ENCODE peak calls at places on chromosomes 4 and X, in six cellular contexts. S, D, B, P, R and X are unnamed samples.

GRCh38 chr4:81215219-81215892 is at the start of gene PRKG2:
- DNase-seq in B (peak; percentile 25), D (no peak), P (peak; percentile 75), R (no peak), S (peak; percentile 1), X (peak; percentile 51)

GRCh38 chr4:23930750-23931488 is 41.1 kb upstream of the PPARGC1A start:
- DNase-seq in B (peak; percentile 17), S (peak; percentile 35), D (no peak), R (no peak), P (peak; percentile 80), X (peak; percentile 27)

GRCh38 chr4:164307262-164307661 is 446.7 kb upstream of the SMIM31 start:
- DNase-seq in B (no peak), D (no peak), S (no peak), P (no peak), R (no peak), X (no peak)

GRCh38 chr4:76546282-76547166 is 111.5 kb downstream of the SHROOM3 start:
- DNase-seq in B (peak; percentile 93), S (peak; percentile 93), R (peak; percentile 92), P (peak; percentile 82), D (no peak), X (no peak)

GRCh38 chr4:172323288-172323687 is 510.1 kb downstream of the GALNTL6 start:
- DNase-seq in S (no peak), R (no peak), D (no peak), B (no peak), P (no peak), X (no peak)

GRCh38 chrX:41600266-41600665 is 88.5 kb upstream of the GPR34 start:
- DNase-seq in B (peak; percentile 65), S (peak; percentile 83), R (peak; percentile 50), D (no peak), P (peak; percentile 62), X (no peak)

GRCh38 chr4:53019485-53020382 is 157.6 kb downstream of the RASL11B start:
- DNase-seq in S (peak; percentile 77), R (peak; percentile 61), P (peak; percentile 79), B (peak; percentile 82), D (peak; percentile 78), X (no peak)

GRCh38 chr4:167842487-167842886 is 249.8 kb upstream of the ANXA10 start:
- DNase-seq in B (no peak), P (no peak), R (no peak), D (no peak), S (no peak), X (no peak)

GRCh38 chrX:20067709-20068315 is 48.9 kb downstream of the MAP7D2 start:
- DNase-seq in D (peak; percentile 3), S (peak; percentile 88), P (peak; percentile 84), B (peak; percentile 85), R (peak; percentile 72), X (peak; percentile 8)

GRCh38 chr4:46323891-46324290 is 66.0 kb downstream of the GABRA2 start:
- DNase-seq in D (no peak), P (no peak), S (no peak), B (no peak), R (no peak), X (no peak)

GRCh38 chrX:153828723-153829548 is 1.4 kb downstream of the PDZD4 start:
- DNase-seq in S (no peak), P (no peak), D (no peak), R (no peak), B (peak; percentile 1), X (peak; percentile 44)

GRCh38 chr4:1445716-1446445 is 39.6 kb upstream of the NKX1-1 start:
- DNase-seq in P (no peak), D (no peak), S (no peak), B (no peak), R (no peak), X (no peak)

GRCh38 chrX:65924938-65925507 is 114.9 kb downstream of the VSIG4 start:
- DNase-seq in B (no peak), R (no peak), S (no peak), D (no peak), P (no peak), X (no peak)

GRCh38 chrX:38798956-38799355 is 2.3 kb upstream of the MID1IP1 start:
- DNase-seq in P (peak; percentile 37), S (peak; percentile 85), B (peak; percentile 64), R (peak; percentile 80), D (no peak), X (no peak)

GRCh38 chr4:40576651-40577480 is 52.8 kb downstream of the RBM47 start:
- DNase-seq in R (peak; percentile 90), D (peak; percentile 92), P (peak; percentile 97), B (peak; percentile 74), S (peak; percentile 95), X (peak; percentile 11)

GRCh38 chrX:153598541-153599191 is at the start of gene CCNQ:
- DNase-seq in P (peak; percentile 24), D (peak; percentile 45), B (peak; percentile 22), R (peak; percentile 1), S (no peak), X (peak; percentile 36)

GRCh38 chr4:103482893-103483292 is 236.9 kb downstream of the TACR3 start:
- DNase-seq in P (no peak), R (no peak), S (no peak), D (no peak), B (no peak), X (no peak)
- TF ChIP-seq CTCF in P (no peak), R (no peak), S (no peak), D (no peak), B (no peak), X (no peak)

DNA sequence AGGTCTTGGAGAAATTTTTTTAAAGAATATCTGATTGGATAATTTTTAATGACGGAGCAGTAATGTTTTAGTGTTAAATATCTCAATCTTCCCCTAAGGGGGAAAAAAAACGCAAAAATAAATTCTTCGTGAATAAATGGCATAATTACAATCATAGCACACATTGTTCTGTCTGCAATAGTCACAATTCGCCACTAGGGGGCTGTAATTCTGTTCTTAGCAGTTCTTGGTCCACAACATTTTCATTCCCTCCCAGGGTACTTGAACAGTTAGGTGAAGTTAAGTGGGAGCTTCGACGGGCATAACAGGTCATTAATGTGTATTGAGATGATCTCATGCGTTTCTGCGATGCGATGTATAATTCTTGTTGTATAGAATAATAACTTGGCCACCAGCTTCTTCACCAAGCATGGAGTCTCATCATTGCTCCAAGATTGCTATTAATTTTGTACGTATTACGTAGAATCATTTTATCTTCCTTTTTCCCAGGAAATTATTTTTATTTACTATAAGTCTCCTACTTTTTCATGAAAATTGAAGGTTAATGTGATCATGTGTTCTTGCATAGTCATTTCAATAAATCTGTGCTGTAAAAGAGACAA is 27.2 kb downstream of the HTR2C start:
- DNase-seq in P (peak; percentile 57), D (peak; percentile 27), S (peak; percentile 2), B (peak; percentile 44), R (peak; percentile 36), X (peak; percentile 56)
- TF ChIP-seq CTCF in P (peak; percentile 57), D (peak; percentile 56), S (peak; percentile 64), B (peak; percentile 74), R (peak; percentile 85), X (peak; percentile 80)

DNA sequence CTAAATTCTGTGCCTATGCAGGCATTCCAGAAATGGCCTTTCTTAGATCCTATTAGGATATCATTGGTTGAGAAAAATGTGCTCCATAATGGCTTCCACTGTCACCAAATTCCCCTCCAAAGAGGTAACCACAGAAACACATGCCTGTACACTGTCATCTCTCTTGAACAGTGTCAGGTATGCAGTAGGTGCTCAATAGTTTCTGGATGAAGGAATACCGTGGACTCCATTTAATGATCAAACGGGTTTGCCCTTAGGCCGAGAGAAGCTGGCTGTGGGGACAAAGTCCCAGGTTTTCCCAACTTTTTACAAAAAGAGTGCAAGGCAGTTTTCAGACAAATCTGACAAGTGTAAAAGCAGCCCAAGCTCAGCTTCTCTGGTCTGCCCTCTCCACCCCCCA is 16.5 kb upstream of the MTM1 start:
- DNase-seq in R (no peak), D (no peak), P (no peak), S (no peak), B (no peak), X (no peak)
- TF ChIP-seq CTCF in R (no peak), D (no peak), P (no peak), S (no peak), B (no peak), X (no peak)

GRCh38 chr4:168864831-168865541 is 145.1 kb downstream of the CBR4 start:
- DNase-seq in R (peak; percentile 77), B (peak; percentile 94), S (peak; percentile 81), P (peak; percentile 66), D (peak; percentile 27), X (no peak)
- TF ChIP-seq CTCF in R (peak; percentile 74), B (peak; percentile 67), S (peak; percentile 45), P (peak; percentile 38), D (peak; percentile 22), X (no peak)

DNA sequence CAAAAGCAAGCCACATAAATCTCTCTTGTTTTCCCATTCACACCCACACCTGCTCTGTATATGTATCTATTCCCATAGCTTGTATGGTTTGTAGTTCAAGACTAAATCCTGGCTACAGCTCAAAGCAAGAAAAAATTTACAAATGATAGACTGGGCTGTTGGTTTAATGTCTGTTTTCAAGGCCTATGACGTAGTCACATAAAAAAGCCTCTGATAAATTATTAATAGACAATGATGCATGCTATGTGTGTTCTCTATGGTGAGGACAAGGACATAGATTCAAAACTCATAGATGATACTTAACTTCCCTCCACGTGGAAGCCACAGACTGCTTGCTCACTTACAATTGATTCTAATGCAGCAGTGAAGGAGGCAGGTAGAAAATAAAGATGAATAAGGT is 194.0 kb downstream of the LDB2 start:
- DNase-seq in R (no peak), B (no peak), D (no peak), S (no peak), P (no peak), X (no peak)
- TF ChIP-seq CTCF in R (no peak), B (no peak), D (no peak), S (no peak), P (no peak), X (no peak)

DNA sequence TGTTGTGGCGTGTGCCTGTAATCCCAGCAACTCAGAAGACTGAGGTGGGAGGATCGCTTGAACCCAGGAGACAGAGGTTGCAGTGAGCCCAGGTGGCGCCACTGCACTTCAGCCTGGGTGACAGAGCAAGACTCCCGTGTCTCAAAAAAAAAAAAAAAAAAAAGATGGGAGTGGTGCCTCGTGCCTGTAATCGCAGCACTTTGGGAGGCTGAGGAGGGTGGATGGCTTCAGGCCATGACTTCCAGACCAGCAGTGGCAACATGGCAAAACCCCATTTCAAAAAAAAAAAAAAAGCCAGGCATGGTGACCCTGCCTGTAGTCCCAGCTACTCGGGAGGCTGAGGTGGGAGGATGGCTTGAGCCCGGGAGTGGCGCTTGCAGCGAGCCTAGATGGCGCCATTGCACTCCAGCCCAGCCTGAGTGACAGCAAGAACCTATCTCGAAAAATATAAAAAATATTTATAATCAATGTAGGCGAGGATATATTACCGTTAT is 27.0 kb downstream of the EIF2S3 start:
- DNase-seq in S (peak; percentile 27), B (peak; percentile 62), R (peak; percentile 48), P (peak; percentile 75), D (peak; percentile 74), X (peak; percentile 55)
- TF ChIP-seq CTCF in S (peak; percentile 32), B (peak; percentile 49), R (peak; percentile 75), P (peak; percentile 47), D (peak; percentile 54), X (no peak)